ENCODE peak calls at places on chromosome 19, in seven cellular contexts. R is activated naive CD4-positive, alpha-beta T cell treated with anti-CD3 and anti-CD28 coated beads, Interleukin-2, amount 50 U/mL, for 16 hours; M is stimulated activated CD4-positive, alpha-beta T cell treated with anti-CD3 and anti-CD28 coated beads, Interleukin-2, amount 100 ng/mL, for 48 hours; I is pancreas; K is cardiac fibroblast; O is NCI-H774; C is substantia nigra. J is an unnamed sample.

GRCh38 chr19:32558607-32559228 is 22.3 kb upstream of the PDCD5 start:
- DNase-seq in M (no peak), C (no peak), R (no peak), O (no peak), I (no peak), K (no peak), J (peak; percentile 39)

GRCh38 chr19:9913237-9914000 is 22.9 kb downstream of the OLFM2 start:
- DNase-seq in R (no peak), C (no peak), O (no peak), K (no peak), M (no peak), I (peak; percentile 17), J (no peak)

GRCh38 chr19:29014857-29015436 is 198.0 kb downstream of the UQCRFS1 start:
- DNase-seq in O (no peak), K (no peak), R (no peak), I (no peak), C (no peak), M (no peak), J (no peak)

GRCh38 chr19:11887618-11888531 is at the start of gene ZNF69:
- DNase-seq in C (peak; percentile 72), K (peak; percentile 73), O (no peak), M (peak; percentile 45), I (peak; percentile 85), R (peak; percentile 64), J (peak; percentile 93)

GRCh38 chr19:38928406-38929001 is 2.1 kb downstream of the SARS2 start:
- DNase-seq in R (no peak), C (no peak), M (no peak), O (no peak), K (no peak), I (no peak), J (no peak)

GRCh38 chr19:39196860-39197562 is at the start of gene NCCRP1:
- DNase-seq in I (peak; percentile 50), K (no peak), R (no peak), O (no peak), C (no peak), M (no peak), J (no peak)

GRCh38 chr19:18708452-18709231 is 25.2 kb downstream of the CRTC1 start:
- DNase-seq in I (no peak), R (no peak), C (no peak), M (no peak), O (peak; percentile 71), K (no peak), J (no peak)

GRCh38 chr19:6238643-6239281 is 41.0 kb downstream of the MLLT1 start:
- DNase-seq in M (no peak), C (no peak), I (no peak), R (no peak), O (no peak), K (peak; percentile 81), J (no peak)

GRCh38 chr19:35513975-35514809 is 743 bp upstream of the DMKN start:
- DNase-seq in M (no peak), I (no peak), R (no peak), K (peak; percentile 87), O (no peak), C (no peak), J (no peak)

GRCh38 chr19:48991823-48992570 is 1.1 kb downstream of the GYS1 start:
- DNase-seq in C (no peak), I (no peak), K (peak; percentile 89), R (no peak), O (no peak), M (no peak), J (peak; percentile 86)

GRCh38 chr19:52206481-52206880 is 16.6 kb downstream of the PPP2R1A start:
- DNase-seq in M (no peak), R (no peak), C (no peak), I (no peak), O (no peak), K (no peak), J (no peak)

GRCh38 chr19:13781547-13781946 is 7.3 kb downstream of the C19orf53 start:
- DNase-seq in O (peak; percentile 39), I (no peak), K (peak; percentile 93), M (no peak), R (no peak), C (no peak), J (peak; percentile 90)

GRCh38 chr19:28535352-28535775 is 677.6 kb downstream of the UQCRFS1 start:
- DNase-seq in O (no peak), K (no peak), C (no peak), M (no peak), R (no peak), I (no peak), J (no peak)

GRCh38 chr19:50332014-50332263 is 2.8 kb upstream of the KCNC3 start:
- DNase-seq in O (no peak), K (no peak), R (no peak), C (no peak), I (no peak), M (no peak), J (no peak)

GRCh38 chr19:40928859-40929258 is 46.8 kb upstream of the CYP2A7 start:
- DNase-seq in M (no peak), C (no peak), K (no peak), O (no peak), R (no peak), I (no peak), J (peak; percentile 72)

GRCh38 chr19:55301459-55302331 is 17.9 kb downstream of the BRSK1 start:
- DNase-seq in M (peak; percentile 99), R (peak; percentile 95), K (peak; percentile 76), O (peak; percentile 58), I (peak; percentile 77), C (peak; percentile 87), J (peak; percentile 61)

GRCh38 chr19:2798733-2799132 is 13.4 kb downstream of the THOP1 start:
- DNase-seq in M (no peak), O (no peak), R (no peak), K (peak; percentile 29), C (no peak), I (peak; percentile 27), J (peak; percentile 34)

GRCh38 chr19:56670961-56671612 is 470 bp downstream of the ZNF835 start:
- DNase-seq in K (no peak), C (no peak), M (no peak), R (no peak), O (peak; percentile 90), I (peak; percentile 76), J (no peak)

GRCh38 chr19:7748756-7749155 is 1.4 kb upstream of the CD209 start:
- DNase-seq in C (no peak), R (no peak), K (peak; percentile 19), I (no peak), M (no peak), O (no peak), J (peak; percentile 86)

GRCh38 chr19:23409392-23410048 is 14.2 kb upstream of the ZNF91 start:
- DNase-seq in C (no peak), M (no peak), R (no peak), O (no peak), K (no peak), I (no peak), J (no peak)

J was measured in trophoblast cell.